ENCODE peak calls at places on chromosome 20, in four cellular contexts. One of them, this sample, is unnamed.

GRCh38 chr20:47493954-47494293 is 7.8 kb upstream of the NCOA3 start:
- DNase-seq in endothelial cell of umbilical vein: no peak
- DNase-seq in PC-9: peak; percentile 77
- DNase-seq in DND-41: no peak
- DNase-seq in this sample: no peak

GRCh38 chr20:40776702-40777457 is 87.8 kb upstream of the MAFB start:
- DNase-seq in endothelial cell of umbilical vein: no peak
- DNase-seq in PC-9: no peak
- DNase-seq in DND-41: no peak
- DNase-seq in this sample: no peak

GRCh38 chr20:53255102-53255710 is 283.0 kb downstream of the TSHZ2 start:
- DNase-seq in endothelial cell of umbilical vein: no peak
- DNase-seq in PC-9: no peak
- DNase-seq in DND-41: no peak
- DNase-seq in this sample: no peak

GRCh38 chr20:37519508-37520416 is 1.3 kb upstream of the NNAT start:
- DNase-seq in endothelial cell of umbilical vein: peak; percentile 41
- DNase-seq in DND-41: no peak
- DNase-seq in PC-9: no peak
- DNase-seq in this sample: no peak

GRCh38 chr20:7025635-7026034 is 258.1 kb downstream of the BMP2 start:
- DNase-seq in DND-41: no peak
- DNase-seq in endothelial cell of umbilical vein: no peak
- DNase-seq in PC-9: no peak
- DNase-seq in this sample: no peak

GRCh38 chr20:362271-363254 is 15.7 kb downstream of the NRSN2 start:
- DNase-seq in endothelial cell of umbilical vein: peak; percentile 89
- DNase-seq in DND-41: peak; percentile 54
- DNase-seq in PC-9: peak; percentile 91
- DNase-seq in this sample: peak; percentile 83

GRCh38 chr20:49344975-49345374 is 67.1 kb upstream of the ZNFX1 start:
- DNase-seq in DND-41: no peak
- DNase-seq in PC-9: peak; percentile 94
- DNase-seq in endothelial cell of umbilical vein: peak; percentile 63
- DNase-seq in this sample: peak; percentile 92

GRCh38 chr20:46773680-46774079 is 64.2 kb downstream of the SLC2A10 start:
- DNase-seq in PC-9: no peak
- DNase-seq in DND-41: no peak
- DNase-seq in endothelial cell of umbilical vein: no peak
- DNase-seq in this sample: no peak

GRCh38 chr20:35264755-35265154 is 13.2 kb downstream of the MMP24OS start:
- DNase-seq in DND-41: no peak
- DNase-seq in endothelial cell of umbilical vein: peak; percentile 44
- DNase-seq in PC-9: no peak
- DNase-seq in this sample: peak; percentile 22

GRCh38 chr20:38197217-38198008 is 32.3 kb upstream of the TGM2 start:
- DNase-seq in endothelial cell of umbilical vein: no peak
- DNase-seq in PC-9: no peak
- DNase-seq in DND-41: no peak
- DNase-seq in this sample: no peak

GRCh38 chr20:49171928-49172327 is 16.2 kb downstream of the STAU1 start:
- DNase-seq in endothelial cell of umbilical vein: no peak
- DNase-seq in PC-9: no peak
- DNase-seq in DND-41: no peak
- DNase-seq in this sample: no peak

GRCh38 chr20:50517817-50518154 is 7.6 kb downstream of the PTPN1 start:
- DNase-seq in DND-41: peak; percentile 26
- DNase-seq in PC-9: no peak
- DNase-seq in endothelial cell of umbilical vein: no peak
- DNase-seq in this sample: no peak

GRCh38 chr20:17843246-17844132 is 125.1 kb downstream of the SNX5 start:
- DNase-seq in DND-41: no peak
- DNase-seq in endothelial cell of umbilical vein: peak; percentile 66
- DNase-seq in PC-9: no peak
- DNase-seq in this sample: peak; percentile 97

GRCh38 chr20:3866464-3866863 is 19.8 kb downstream of the MAVS start:
- DNase-seq in endothelial cell of umbilical vein: no peak
- DNase-seq in PC-9: no peak
- DNase-seq in DND-41: no peak
- DNase-seq in this sample: no peak

GRCh38 chr20:3239026-3239866 is at the start of gene SLC4A11:
- DNase-seq in PC-9: peak; percentile 63
- DNase-seq in endothelial cell of umbilical vein: peak; percentile 69
- DNase-seq in DND-41: no peak
- DNase-seq in this sample: peak; percentile 33

GRCh38 chr20:3109350-3110302 is 25.1 kb upstream of the AVP start:
- DNase-seq in endothelial cell of umbilical vein: no peak
- DNase-seq in PC-9: no peak
- DNase-seq in DND-41: no peak
- DNase-seq in this sample: no peak

GRCh38 chr20:25863536-25864325 is 167.1 kb upstream of the ZNF337 start:
- DNase-seq in endothelial cell of umbilical vein: peak; percentile 15
- DNase-seq in DND-41: no peak
- DNase-seq in PC-9: peak; percentile 55
- DNase-seq in this sample: no peak

GRCh38 chr20:20412750-20413149 is 44.8 kb downstream of the INSM1 start:
- DNase-seq in DND-41: no peak
- DNase-seq in endothelial cell of umbilical vein: peak; percentile 82
- DNase-seq in PC-9: no peak
- DNase-seq in this sample: no peak

GRCh38 chr20:64051532-64052325 is 2.3 kb upstream of the SOX18 start:
- DNase-seq in endothelial cell of umbilical vein: peak; percentile 31
- DNase-seq in DND-41: no peak
- DNase-seq in PC-9: no peak
- DNase-seq in this sample: no peak
- H3K27ac ChIP-seq in endothelial cell of umbilical vein: peak overlapping the region; percentile 26
- H3K27ac ChIP-seq in DND-41: no peak overlapping the region
- H3K27ac ChIP-seq in PC-9: no peak overlapping the region
- H3K27ac ChIP-seq in this sample: no peak overlapping the region

GRCh38 chr20:15654208-15654649 is 919.0 kb downstream of the KIF16B start:
- DNase-seq in endothelial cell of umbilical vein: peak; percentile 63
- DNase-seq in PC-9: peak; percentile 58
- DNase-seq in DND-41: peak; percentile 49
- DNase-seq in this sample: peak; percentile 49

GRCh38 chr20:15658295-15658694 is 915.0 kb downstream of the KIF16B start:
- DNase-seq in endothelial cell of umbilical vein: no peak
- DNase-seq in PC-9: no peak
- DNase-seq in DND-41: no peak
- DNase-seq in this sample: no peak

GRCh38 chr20:15653396-15654207 is 919.6 kb downstream of the KIF16B start:
- DNase-seq in endothelial cell of umbilical vein: no peak
- DNase-seq in PC-9: no peak
- DNase-seq in DND-41: no peak
- DNase-seq in this sample: peak; percentile 48

GRCh38 chr20:15656124-15656523 is 917.1 kb downstream of the KIF16B start:
- DNase-seq in DND-41: no peak
- DNase-seq in endothelial cell of umbilical vein: peak; percentile 17
- DNase-seq in PC-9: peak; percentile 83
- DNase-seq in this sample: peak; percentile 33
- H2AFZ ChIP-seq in DND-41: no peak overlapping the region
- H2AFZ ChIP-seq in endothelial cell of umbilical vein: peak overlapping the region; percentile 51
- H2AFZ ChIP-seq in PC-9: no peak overlapping the region
- H2AFZ ChIP-seq in this sample: no peak overlapping the region

GRCh38 chr20:51697119-51697826 is 70.9 kb downstream of the ATP9A start:
- DNase-seq in DND-41: no peak
- DNase-seq in endothelial cell of umbilical vein: peak; percentile 59
- DNase-seq in PC-9: no peak
- DNase-seq in this sample: peak; percentile 31

GRCh38 chr20:51698252-51698651 is 69.9 kb downstream of the ATP9A start:
- DNase-seq in PC-9: no peak
- DNase-seq in DND-41: no peak
- DNase-seq in endothelial cell of umbilical vein: no peak
- DNase-seq in this sample: no peak

GRCh38 chr20:51696304-51697118 is 71.7 kb downstream of the ATP9A start:
- DNase-seq in DND-41: no peak
- DNase-seq in endothelial cell of umbilical vein: peak; percentile 65
- DNase-seq in PC-9: no peak
- DNase-seq in this sample: no peak

GRCh38 chr20:51692806-51693400 is 75.3 kb downstream of the ATP9A start:
- DNase-seq in DND-41: no peak
- DNase-seq in PC-9: no peak
- DNase-seq in endothelial cell of umbilical vein: no peak
- DNase-seq in this sample: no peak

GRCh38 chr20:51695574-51696303 is 72.5 kb downstream of the ATP9A start:
- DNase-seq in endothelial cell of umbilical vein: peak; percentile 96
- DNase-seq in PC-9: peak; percentile 53
- DNase-seq in DND-41: no peak
- DNase-seq in this sample: peak; percentile 93
- H3K27ac ChIP-seq in endothelial cell of umbilical vein: peak overlapping the region; percentile 98
- H3K27ac ChIP-seq in PC-9: no peak overlapping the region
- H3K27ac ChIP-seq in DND-41: no peak overlapping the region
- H3K27ac ChIP-seq in this sample: peak overlapping the region; percentile 90

GRCh38 chr20:10433014-10433622 is 904 bp downstream of the MKKS start:
- DNase-seq in DND-41: no peak
- DNase-seq in endothelial cell of umbilical vein: peak; percentile 50
- DNase-seq in PC-9: no peak
- DNase-seq in this sample: peak; percentile 7

GRCh38 chr20:10433623-10434466 is at the start of gene MKKS:
- DNase-seq in endothelial cell of umbilical vein: peak; percentile 90
- DNase-seq in DND-41: peak; percentile 93
- DNase-seq in PC-9: peak; percentile 71
- DNase-seq in this sample: peak; percentile 91

GRCh38 chr20:10436053-10436699 is 1.1 kb downstream of the SLX4IP start:
- DNase-seq in PC-9: no peak
- DNase-seq in DND-41: no peak
- DNase-seq in endothelial cell of umbilical vein: no peak
- DNase-seq in this sample: no peak

GRCh38 chr20:10434832-10435812 is at the start of gene SLX4IP:
- DNase-seq in DND-41: peak; percentile 96
- DNase-seq in PC-9: peak; percentile 92
- DNase-seq in endothelial cell of umbilical vein: peak; percentile 95
- DNase-seq in this sample: peak; percentile 95

GRCh38 chr20:10434467-10434831 is 427 bp upstream of the MKKS start:
- DNase-seq in DND-41: peak; percentile 96
- DNase-seq in endothelial cell of umbilical vein: peak; percentile 100
- DNase-seq in PC-9: peak; percentile 95
- DNase-seq in this sample: peak; percentile 99
- H2AFZ ChIP-seq in DND-41: peak overlapping the region; percentile 98
- H2AFZ ChIP-seq in endothelial cell of umbilical vein: peak overlapping the region; percentile 69
- H2AFZ ChIP-seq in PC-9: peak overlapping the region; percentile 87
- H2AFZ ChIP-seq in this sample: peak overlapping the region; percentile 99

GRCh38 chr20:62228982-62229545 is 9.0 kb upstream of the HRH3 start:
- DNase-seq in DND-41: no peak
- DNase-seq in endothelial cell of umbilical vein: no peak
- DNase-seq in PC-9: no peak
- DNase-seq in this sample: no peak

GRCh38 chr20:62226707-62227590 is 6.9 kb upstream of the HRH3 start:
- DNase-seq in PC-9: no peak
- DNase-seq in DND-41: no peak
- DNase-seq in endothelial cell of umbilical vein: no peak
- DNase-seq in this sample: no peak

GRCh38 chr20:62227977-62228958 is 8.2 kb upstream of the HRH3 start:
- DNase-seq in endothelial cell of umbilical vein: no peak
- DNase-seq in DND-41: no peak
- DNase-seq in PC-9: no peak
- DNase-seq in this sample: no peak

GRCh38 chr20:62225820-62226635 is 6.0 kb upstream of the HRH3 start:
- DNase-seq in endothelial cell of umbilical vein: no peak
- DNase-seq in PC-9: no peak
- DNase-seq in DND-41: no peak
- DNase-seq in this sample: no peak

GRCh38 chr20:62227591-62227976 is 7.5 kb upstream of the HRH3 start:
- DNase-seq in endothelial cell of umbilical vein: no peak
- DNase-seq in DND-41: no peak
- DNase-seq in PC-9: no peak
- DNase-seq in this sample: no peak
- H3K27ac ChIP-seq in endothelial cell of umbilical vein: no peak overlapping the region
- H3K27ac ChIP-seq in DND-41: no peak overlapping the region
- H3K27ac ChIP-seq in PC-9: no peak overlapping the region
- H3K27ac ChIP-seq in this sample: no peak overlapping the region

GRCh38 chr20:44707259-44707580 is 7.9 kb upstream of the CCN5 start:
- DNase-seq in PC-9: no peak
- DNase-seq in endothelial cell of umbilical vein: no peak
- DNase-seq in DND-41: no peak
- DNase-seq in this sample: no peak

GRCh38 chr20:44704551-44704971 is 10.6 kb upstream of the CCN5 start:
- DNase-seq in PC-9: no peak
- DNase-seq in endothelial cell of umbilical vein: no peak
- DNase-seq in DND-41: no peak
- DNase-seq in this sample: peak; percentile 79

GRCh38 chr20:44706371-44707258 is 8.6 kb upstream of the CCN5 start:
- DNase-seq in PC-9: no peak
- DNase-seq in DND-41: no peak
- DNase-seq in endothelial cell of umbilical vein: no peak
- DNase-seq in this sample: peak; percentile 35

GRCh38 chr20:44703956-44704488 is 11.1 kb upstream of the CCN5 start:
- DNase-seq in PC-9: no peak
- DNase-seq in DND-41: no peak
- DNase-seq in endothelial cell of umbilical vein: no peak
- DNase-seq in this sample: no peak

DNA sequence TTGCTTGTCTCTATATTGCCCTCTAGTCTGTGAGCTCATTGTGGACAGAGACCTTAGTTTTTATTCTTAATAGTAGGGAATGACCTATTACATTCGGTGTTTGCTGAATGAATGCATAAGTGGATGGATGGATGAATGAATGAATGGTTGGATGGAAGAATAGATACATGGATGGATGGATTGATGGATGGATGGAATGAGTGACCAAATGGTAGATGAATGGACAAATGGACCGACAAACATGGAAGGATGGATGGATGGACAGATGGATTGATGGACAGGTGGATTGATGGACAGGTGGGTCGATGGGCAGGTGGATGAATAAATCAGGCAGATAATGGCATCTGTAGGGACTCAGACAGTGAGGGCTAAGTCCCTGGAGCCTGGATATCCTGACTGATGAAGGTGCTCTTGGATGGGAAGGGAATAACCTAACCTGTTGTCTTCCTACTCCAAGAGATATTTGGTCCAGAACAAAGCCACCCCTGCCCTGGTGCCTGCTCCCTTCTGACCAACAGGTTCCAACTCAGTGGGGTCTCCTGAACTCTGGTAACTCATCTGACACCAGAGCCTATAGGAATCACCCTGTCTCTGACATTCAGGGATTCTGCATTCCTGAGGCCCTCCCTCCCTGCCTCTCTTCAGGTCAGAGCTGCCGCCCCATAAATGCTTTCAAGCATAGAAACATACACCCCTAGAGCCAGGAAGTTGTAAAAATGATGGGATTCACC is 9.6 kb upstream of the CCN5 start:
- DNase-seq in DND-41: no peak
- DNase-seq in PC-9: no peak
- DNase-seq in endothelial cell of umbilical vein: no peak
- DNase-seq in this sample: no peak
- H2AFZ ChIP-seq in DND-41: no peak overlapping the region
- H2AFZ ChIP-seq in PC-9: no peak overlapping the region
- H2AFZ ChIP-seq in endothelial cell of umbilical vein: no peak overlapping the region
- H2AFZ ChIP-seq in this sample: no peak overlapping the region

DNA sequence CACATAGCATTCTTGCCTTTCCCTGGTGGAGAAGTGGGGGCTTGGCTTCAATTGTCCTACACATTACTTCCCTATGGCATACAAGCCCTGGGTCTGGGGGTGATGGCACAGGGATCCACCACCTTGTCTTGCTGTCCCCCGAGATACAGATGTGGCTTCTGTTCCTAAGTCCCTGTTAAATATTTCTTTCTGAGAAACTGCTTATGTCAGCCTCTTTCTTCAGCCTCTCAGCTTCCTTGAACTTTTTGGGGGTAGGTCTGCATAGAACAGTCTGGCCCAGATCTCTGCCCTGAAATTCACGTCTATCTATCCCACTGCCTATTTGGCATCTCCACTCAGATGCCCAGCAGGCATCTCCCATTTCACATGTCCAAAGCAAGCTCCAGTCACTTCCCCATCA is 177.4 kb downstream of the SCP2D1 start:
- DNase-seq in DND-41: no peak
- DNase-seq in PC-9: no peak
- DNase-seq in endothelial cell of umbilical vein: no peak
- DNase-seq in this sample: no peak
- H3K27ac ChIP-seq in DND-41: no peak overlapping the region
- H3K27ac ChIP-seq in PC-9: no peak overlapping the region
- H3K27ac ChIP-seq in endothelial cell of umbilical vein: no peak overlapping the region
- H3K27ac ChIP-seq in this sample: no peak overlapping the region

This sample was measured in IMR-90.